ENCODE peak calls at places on chromosomes 13 and 19, in six cellular contexts. One of them, this sample, is unnamed.

GRCh38 chr13:112880221-112880641 is 88.8 kb upstream of the MCF2L start:
- DNase-seq in CD8-positive, alpha-beta T cell: no peak
- DNase-seq in stimulated activated CD4-positive, alpha-beta T cell treated with anti-CD3 and anti-CD28 coated beads, Interleukin-2, amount 100 ng/mL, for 48 hours: no peak
- DNase-seq in kidney epithelial cell: no peak
- DNase-seq in thoracic aorta: no peak
- DNase-seq in HTR-8/SVneo: no peak
- DNase-seq in this sample: no peak

GRCh38 chr19:3108775-3109174 is 14.6 kb downstream of the GNA11 start:
- DNase-seq in CD8-positive, alpha-beta T cell: peak; percentile 81
- DNase-seq in stimulated activated CD4-positive, alpha-beta T cell treated with anti-CD3 and anti-CD28 coated beads, Interleukin-2, amount 100 ng/mL, for 48 hours: peak; percentile 62
- DNase-seq in kidney epithelial cell: no peak
- DNase-seq in thoracic aorta: no peak
- DNase-seq in HTR-8/SVneo: peak; percentile 36
- DNase-seq in this sample: peak; percentile 82

GRCh38 chr19:52226652-52227051 is 36.8 kb downstream of the PPP2R1A start:
- DNase-seq in CD8-positive, alpha-beta T cell: no peak
- DNase-seq in stimulated activated CD4-positive, alpha-beta T cell treated with anti-CD3 and anti-CD28 coated beads, Interleukin-2, amount 100 ng/mL, for 48 hours: peak; percentile 3
- DNase-seq in kidney epithelial cell: no peak
- DNase-seq in thoracic aorta: no peak
- DNase-seq in HTR-8/SVneo: no peak
- DNase-seq in this sample: peak; percentile 51

GRCh38 chr13:46654956-46655726 is 102.2 kb downstream of the LRCH1 start:
- DNase-seq in CD8-positive, alpha-beta T cell: no peak
- DNase-seq in stimulated activated CD4-positive, alpha-beta T cell treated with anti-CD3 and anti-CD28 coated beads, Interleukin-2, amount 100 ng/mL, for 48 hours: no peak
- DNase-seq in kidney epithelial cell: no peak
- DNase-seq in thoracic aorta: no peak
- DNase-seq in HTR-8/SVneo: no peak
- DNase-seq in this sample: no peak

GRCh38 chr13:84417426-84417825 is 535.2 kb upstream of the SLITRK1 start:
- DNase-seq in CD8-positive, alpha-beta T cell: no peak
- DNase-seq in stimulated activated CD4-positive, alpha-beta T cell treated with anti-CD3 and anti-CD28 coated beads, Interleukin-2, amount 100 ng/mL, for 48 hours: no peak
- DNase-seq in kidney epithelial cell: no peak
- DNase-seq in thoracic aorta: no peak
- DNase-seq in HTR-8/SVneo: no peak
- DNase-seq in this sample: no peak

GRCh38 chr19:7333198-7334118 is 15.3 kb upstream of the ARHGEF18 start:
- DNase-seq in CD8-positive, alpha-beta T cell: no peak
- DNase-seq in stimulated activated CD4-positive, alpha-beta T cell treated with anti-CD3 and anti-CD28 coated beads, Interleukin-2, amount 100 ng/mL, for 48 hours: no peak
- DNase-seq in kidney epithelial cell: no peak
- DNase-seq in thoracic aorta: no peak
- DNase-seq in HTR-8/SVneo: no peak
- DNase-seq in this sample: no peak

GRCh38 chr19:39319892-39320168 is 833 bp downstream of the LRFN1 start:
- DNase-seq in CD8-positive, alpha-beta T cell: no peak
- DNase-seq in stimulated activated CD4-positive, alpha-beta T cell treated with anti-CD3 and anti-CD28 coated beads, Interleukin-2, amount 100 ng/mL, for 48 hours: no peak
- DNase-seq in kidney epithelial cell: no peak
- DNase-seq in thoracic aorta: no peak
- DNase-seq in HTR-8/SVneo: no peak
- DNase-seq in this sample: no peak

GRCh38 chr19:35609881-35610353 is 2.6 kb upstream of the HAUS5 start:
- DNase-seq in CD8-positive, alpha-beta T cell: peak; percentile 59
- DNase-seq in stimulated activated CD4-positive, alpha-beta T cell treated with anti-CD3 and anti-CD28 coated beads, Interleukin-2, amount 100 ng/mL, for 48 hours: no peak
- DNase-seq in kidney epithelial cell: no peak
- DNase-seq in thoracic aorta: no peak
- DNase-seq in HTR-8/SVneo: no peak
- DNase-seq in this sample: peak; percentile 19

GRCh38 chr19:31572671-31573298 is 223.5 kb upstream of the TSHZ3 start:
- DNase-seq in CD8-positive, alpha-beta T cell: peak; percentile 15
- DNase-seq in stimulated activated CD4-positive, alpha-beta T cell treated with anti-CD3 and anti-CD28 coated beads, Interleukin-2, amount 100 ng/mL, for 48 hours: no peak
- DNase-seq in kidney epithelial cell: no peak
- DNase-seq in thoracic aorta: no peak
- DNase-seq in HTR-8/SVneo: no peak
- DNase-seq in this sample: no peak

GRCh38 chr19:48560095-48560530 is 8.1 kb downstream of the SULT2B1 start:
- DNase-seq in CD8-positive, alpha-beta T cell: no peak
- DNase-seq in stimulated activated CD4-positive, alpha-beta T cell treated with anti-CD3 and anti-CD28 coated beads, Interleukin-2, amount 100 ng/mL, for 48 hours: no peak
- DNase-seq in kidney epithelial cell: no peak
- DNase-seq in thoracic aorta: no peak
- DNase-seq in HTR-8/SVneo: no peak
- DNase-seq in this sample: no peak

GRCh38 chr19:9917322-9917721 is 19.0 kb downstream of the OLFM2 start:
- DNase-seq in CD8-positive, alpha-beta T cell: no peak
- DNase-seq in stimulated activated CD4-positive, alpha-beta T cell treated with anti-CD3 and anti-CD28 coated beads, Interleukin-2, amount 100 ng/mL, for 48 hours: no peak
- DNase-seq in kidney epithelial cell: no peak
- DNase-seq in thoracic aorta: no peak
- DNase-seq in HTR-8/SVneo: peak; percentile 83
- DNase-seq in this sample: no peak

GRCh38 chr13:45102136-45102802 is 18.0 kb upstream of the GTF2F2 start:
- DNase-seq in CD8-positive, alpha-beta T cell: no peak
- DNase-seq in stimulated activated CD4-positive, alpha-beta T cell treated with anti-CD3 and anti-CD28 coated beads, Interleukin-2, amount 100 ng/mL, for 48 hours: no peak
- DNase-seq in kidney epithelial cell: no peak
- DNase-seq in thoracic aorta: no peak
- DNase-seq in HTR-8/SVneo: no peak
- DNase-seq in this sample: no peak

GRCh38 chr13:75482070-75482819 is at the start of gene TBC1D4:
- DNase-seq in CD8-positive, alpha-beta T cell: peak; percentile 67
- DNase-seq in stimulated activated CD4-positive, alpha-beta T cell treated with anti-CD3 and anti-CD28 coated beads, Interleukin-2, amount 100 ng/mL, for 48 hours: peak; percentile 41
- DNase-seq in kidney epithelial cell: peak; percentile 69
- DNase-seq in thoracic aorta: peak; percentile 40
- DNase-seq in HTR-8/SVneo: peak; percentile 60
- DNase-seq in this sample: peak; percentile 71

GRCh38 chr19:18009412-18010066 is 1.6 kb downstream of the ARRDC2 start:
- DNase-seq in CD8-positive, alpha-beta T cell: no peak
- DNase-seq in stimulated activated CD4-positive, alpha-beta T cell treated with anti-CD3 and anti-CD28 coated beads, Interleukin-2, amount 100 ng/mL, for 48 hours: no peak
- DNase-seq in kidney epithelial cell: no peak
- DNase-seq in thoracic aorta: no peak
- DNase-seq in HTR-8/SVneo: no peak
- DNase-seq in this sample: peak; percentile 50

GRCh38 chr13:67258482-67258881 is 28.3 kb upstream of the PCDH9 start:
- DNase-seq in CD8-positive, alpha-beta T cell: no peak
- DNase-seq in stimulated activated CD4-positive, alpha-beta T cell treated with anti-CD3 and anti-CD28 coated beads, Interleukin-2, amount 100 ng/mL, for 48 hours: no peak
- DNase-seq in kidney epithelial cell: no peak
- DNase-seq in thoracic aorta: no peak
- DNase-seq in HTR-8/SVneo: no peak
- DNase-seq in this sample: no peak

This sample was measured in activated CD4-positive, alpha-beta T cell treated with anti-CD3 and anti-CD28 coated beads for 48 hours.